ENCODE peak calls at places on chromosomes 2 and 18, in five cellular contexts. One of them, this sample, is unnamed.

GRCh38 chr2:231617059-231617926 is 24.6 kb downstream of the TEX44 start:
- DNase-seq in tibial artery: no peak
- DNase-seq in heart right ventricle: no peak
- DNase-seq in neuronal stem cell: no peak
- DNase-seq in left ventricle myocardium inferior: no peak
- DNase-seq in this sample: no peak

GRCh38 chr2:239802101-239802649 is 223.0 kb downstream of the NDUFA10 start:
- DNase-seq in heart right ventricle: no peak
- DNase-seq in neuronal stem cell: no peak
- DNase-seq in tibial artery: peak; percentile 14
- DNase-seq in left ventricle myocardium inferior: no peak
- DNase-seq in this sample: no peak

GRCh38 chr18:46250084-46250811 is 146.1 kb downstream of the HAUS1 start:
- DNase-seq in neuronal stem cell: no peak
- DNase-seq in left ventricle myocardium inferior: no peak
- DNase-seq in tibial artery: no peak
- DNase-seq in heart right ventricle: peak; percentile 37
- DNase-seq in this sample: peak; percentile 7

GRCh38 chr2:111923271-111923670 is 24.9 kb downstream of the MERTK start:
- DNase-seq in left ventricle myocardium inferior: no peak
- DNase-seq in tibial artery: no peak
- DNase-seq in heart right ventricle: no peak
- DNase-seq in neuronal stem cell: no peak
- DNase-seq in this sample: no peak

GRCh38 chr2:161681043-161681442 is 56.8 kb downstream of the SLC4A10 start:
- DNase-seq in heart right ventricle: no peak
- DNase-seq in tibial artery: no peak
- DNase-seq in left ventricle myocardium inferior: no peak
- DNase-seq in neuronal stem cell: no peak
- DNase-seq in this sample: no peak

GRCh38 chr18:34223164-34223892 is 1.4 kb downstream of the NOL4 start:
- DNase-seq in heart right ventricle: no peak
- DNase-seq in left ventricle myocardium inferior: no peak
- DNase-seq in neuronal stem cell: no peak
- DNase-seq in tibial artery: no peak
- DNase-seq in this sample: no peak

GRCh38 chr18:56756971-56757370 is 105.8 kb downstream of the WDR7 start:
- DNase-seq in left ventricle myocardium inferior: no peak
- DNase-seq in tibial artery: peak; percentile 28
- DNase-seq in heart right ventricle: peak; percentile 14
- DNase-seq in neuronal stem cell: no peak
- DNase-seq in this sample: peak; percentile 10

GRCh38 chr2:216023055-216023648 is 9.8 kb upstream of the MREG start:
- DNase-seq in heart right ventricle: no peak
- DNase-seq in tibial artery: no peak
- DNase-seq in left ventricle myocardium inferior: no peak
- DNase-seq in neuronal stem cell: no peak
- DNase-seq in this sample: peak; percentile 51

GRCh38 chr18:59546164-59546563 is 151.1 kb downstream of the CCBE1 start:
- DNase-seq in neuronal stem cell: no peak
- DNase-seq in heart right ventricle: no peak
- DNase-seq in left ventricle myocardium inferior: no peak
- DNase-seq in tibial artery: no peak
- DNase-seq in this sample: no peak

GRCh38 chr2:43184339-43184895 is 42.0 kb downstream of the ZFP36L2 start:
- DNase-seq in tibial artery: no peak
- DNase-seq in heart right ventricle: no peak
- DNase-seq in left ventricle myocardium inferior: no peak
- DNase-seq in neuronal stem cell: no peak
- DNase-seq in this sample: no peak

DNA sequence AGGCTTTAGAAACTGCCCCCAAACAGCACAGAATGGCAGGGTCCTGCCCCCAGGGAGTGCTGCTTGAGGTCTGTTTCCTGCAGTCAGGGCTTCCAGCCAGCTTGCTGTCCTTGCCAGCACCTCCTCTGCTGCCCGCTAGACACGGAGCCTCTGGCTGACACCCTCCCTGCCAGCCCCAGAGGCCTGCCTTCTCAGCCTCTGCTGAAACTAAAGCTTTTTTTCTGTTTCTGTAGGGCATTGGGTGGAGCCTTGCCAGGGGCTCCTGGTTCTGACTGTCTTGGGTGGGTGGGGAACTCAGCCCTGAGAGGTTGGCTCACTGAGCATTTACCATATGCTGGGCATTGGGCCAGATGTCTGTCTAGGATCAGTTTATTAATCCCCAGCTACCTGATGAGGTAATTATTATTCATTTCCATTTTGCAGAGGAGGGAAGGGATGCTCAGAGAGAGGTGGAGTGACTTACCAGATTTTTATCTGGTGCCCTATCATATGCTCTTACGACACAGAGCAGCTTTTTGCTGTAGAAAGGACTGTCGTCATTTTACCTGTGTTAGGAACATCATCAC is 35.4 kb downstream of the INPP4A start:
- DNase-seq in heart right ventricle: peak; percentile 65
- DNase-seq in left ventricle myocardium inferior: peak; percentile 70
- DNase-seq in tibial artery: no peak
- DNase-seq in neuronal stem cell: no peak
- DNase-seq in this sample: no peak
- H3K27ac ChIP-seq in heart right ventricle: peak overlapping the region; percentile 39
- H3K27ac ChIP-seq in left ventricle myocardium inferior: peak overlapping the region; percentile 52
- H3K27ac ChIP-seq in tibial artery: no peak overlapping the region
- H3K27ac ChIP-seq in neuronal stem cell: no peak overlapping the region
- H3K27ac ChIP-seq in this sample: no peak overlapping the region

GRCh38 chr2:96770451-96770850 is 9.7 kb downstream of the CNNM4 start:
- DNase-seq in neuronal stem cell: no peak
- DNase-seq in tibial artery: no peak
- DNase-seq in left ventricle myocardium inferior: no peak
- DNase-seq in heart right ventricle: no peak
- DNase-seq in this sample: no peak
- H3K4me1 ChIP-seq in neuronal stem cell: peaks cover 7% of the 10 kb centered on the region
- H3K4me1 ChIP-seq in tibial artery: peaks cover 29% of the 10 kb centered on the region
- H3K4me1 ChIP-seq in left ventricle myocardium inferior: peaks cover 31% of the 10 kb centered on the region
- H3K4me1 ChIP-seq in heart right ventricle: peaks cover 26% of the 10 kb centered on the region
- H3K4me1 ChIP-seq in this sample: no peaks in the 10 kb centered on the region

GRCh38 chr2:182358601-182359000 is 68.2 kb downstream of the PDE1A start:
- DNase-seq in neuronal stem cell: no peak
- DNase-seq in tibial artery: no peak
- DNase-seq in heart right ventricle: no peak
- DNase-seq in left ventricle myocardium inferior: no peak
- DNase-seq in this sample: no peak
- H3K27ac ChIP-seq in neuronal stem cell: no peak overlapping the region
- H3K27ac ChIP-seq in tibial artery: peak overlapping the region; percentile 75
- H3K27ac ChIP-seq in heart right ventricle: peak overlapping the region; percentile 59
- H3K27ac ChIP-seq in left ventricle myocardium inferior: peak overlapping the region; percentile 60
- H3K27ac ChIP-seq in this sample: no peak overlapping the region

GRCh38 chr2:241041557-241042158 is 43.2 kb downstream of the SNED1 start:
- DNase-seq in left ventricle myocardium inferior: no peak
- DNase-seq in tibial artery: no peak
- DNase-seq in neuronal stem cell: no peak
- DNase-seq in heart right ventricle: no peak
- DNase-seq in this sample: no peak
- H3K4me1 ChIP-seq in left ventricle myocardium inferior: peaks cover 3% of the 10 kb centered on the region
- H3K4me1 ChIP-seq in tibial artery: peaks cover 4% of the 10 kb centered on the region
- H3K4me1 ChIP-seq in neuronal stem cell: peaks cover 5% of the 10 kb centered on the region
- H3K4me1 ChIP-seq in heart right ventricle: peaks cover 3% of the 10 kb centered on the region
- H3K4me1 ChIP-seq in this sample: no peaks in the 10 kb centered on the region

GRCh38 chr18:23437357-23438045 is 15.6 kb upstream of the RIOK3 start:
- DNase-seq in tibial artery: peak; percentile 76
- DNase-seq in heart right ventricle: peak; percentile 82
- DNase-seq in neuronal stem cell: peak; percentile 61
- DNase-seq in left ventricle myocardium inferior: peak; percentile 86
- DNase-seq in this sample: peak; percentile 70
- H3K27ac ChIP-seq in tibial artery: peak overlapping the region; percentile 41
- H3K27ac ChIP-seq in heart right ventricle: peak overlapping the region; percentile 19
- H3K27ac ChIP-seq in neuronal stem cell: peak overlapping the region; percentile 62
- H3K27ac ChIP-seq in left ventricle myocardium inferior: peak overlapping the region; percentile 72
- H3K27ac ChIP-seq in this sample: peak overlapping the region; percentile 60

This sample was measured in tibial nerve.